ENCODE peak calls at places on chromosomes 16 and 17, in nine cellular contexts. One of them, this sample, is unnamed.

GRCh38 chr16:8374586-8374985 is 215.7 kb downstream of the TMEM114 start:
- DNase-seq in NCI-H1436: no peak
- DNase-seq in pulmonary artery endothelial cell: no peak
- DNase-seq in iris pigment epithelial cell: peak; percentile 2
- DNase-seq in BE2C: no peak
- DNase-seq in nephron progenitor cell: no peak
- DNase-seq in NCI-H774: no peak
- DNase-seq in NT2/D1: no peak
- DNase-seq in NCI-H2081: no peak
- DNase-seq in this sample: no peak

GRCh38 chr16:75064403-75065148 is 52.0 kb downstream of the LDHD start:
- DNase-seq in NCI-H1436: no peak
- DNase-seq in pulmonary artery endothelial cell: no peak
- DNase-seq in iris pigment epithelial cell: no peak
- DNase-seq in BE2C: no peak
- DNase-seq in nephron progenitor cell: no peak
- DNase-seq in NCI-H774: no peak
- DNase-seq in NT2/D1: no peak
- DNase-seq in NCI-H2081: peak; percentile 19
- DNase-seq in this sample: no peak

GRCh38 chr17:49556183-49556943 is 19.3 kb upstream of the NXPH3 start:
- DNase-seq in NCI-H1436: peak; percentile 76
- DNase-seq in pulmonary artery endothelial cell: no peak
- DNase-seq in iris pigment epithelial cell: peak; percentile 56
- DNase-seq in BE2C: peak; percentile 90
- DNase-seq in nephron progenitor cell: peak; percentile 93
- DNase-seq in NCI-H774: peak; percentile 83
- DNase-seq in NT2/D1: peak; percentile 58
- DNase-seq in NCI-H2081: peak; percentile 86
- DNase-seq in this sample: peak; percentile 37

GRCh38 chr16:79317521-79317920 is 283.0 kb downstream of the MAF start:
- DNase-seq in NCI-H1436: no peak
- DNase-seq in pulmonary artery endothelial cell: no peak
- DNase-seq in iris pigment epithelial cell: no peak
- DNase-seq in BE2C: no peak
- DNase-seq in nephron progenitor cell: no peak
- DNase-seq in NCI-H774: no peak
- DNase-seq in NT2/D1: no peak
- DNase-seq in NCI-H2081: no peak
- DNase-seq in this sample: no peak

GRCh38 chr16:84497836-84498610 is 6.4 kb downstream of the MEAK7 start:
- DNase-seq in NCI-H1436: no peak
- DNase-seq in pulmonary artery endothelial cell: no peak
- DNase-seq in iris pigment epithelial cell: no peak
- DNase-seq in BE2C: no peak
- DNase-seq in nephron progenitor cell: no peak
- DNase-seq in NCI-H774: no peak
- DNase-seq in NT2/D1: no peak
- DNase-seq in NCI-H2081: no peak
- DNase-seq in this sample: no peak

GRCh38 chr16:58027341-58028167 is 2.0 kb downstream of the MMP15 start:
- DNase-seq in NCI-H1436: no peak
- DNase-seq in pulmonary artery endothelial cell: no peak
- DNase-seq in iris pigment epithelial cell: peak; percentile 54
- DNase-seq in BE2C: no peak
- DNase-seq in nephron progenitor cell: peak; percentile 47
- DNase-seq in NCI-H774: no peak
- DNase-seq in NT2/D1: peak; percentile 78
- DNase-seq in NCI-H2081: no peak
- DNase-seq in this sample: no peak

GRCh38 chr16:13919683-13920509 is at the start of gene ERCC4:
- DNase-seq in NCI-H1436: peak; percentile 98
- DNase-seq in pulmonary artery endothelial cell: peak; percentile 97
- DNase-seq in iris pigment epithelial cell: peak; percentile 98
- DNase-seq in BE2C: peak; percentile 99
- DNase-seq in nephron progenitor cell: peak; percentile 100
- DNase-seq in NCI-H774: peak; percentile 99
- DNase-seq in NT2/D1: peak; percentile 99
- DNase-seq in NCI-H2081: peak; percentile 99
- DNase-seq in this sample: peak; percentile 96

GRCh38 chr16:51035110-51035498 is 116.0 kb downstream of the SALL1 start:
- DNase-seq in NCI-H1436: no peak
- DNase-seq in pulmonary artery endothelial cell: no peak
- DNase-seq in iris pigment epithelial cell: no peak
- DNase-seq in BE2C: no peak
- DNase-seq in nephron progenitor cell: no peak
- DNase-seq in NCI-H774: no peak
- DNase-seq in NT2/D1: no peak
- DNase-seq in NCI-H2081: no peak
- DNase-seq in this sample: no peak

GRCh38 chr17:82679586-82680465 is 18.7 kb downstream of the RAB40B start:
- DNase-seq in NCI-H1436: no peak
- DNase-seq in pulmonary artery endothelial cell: no peak
- DNase-seq in iris pigment epithelial cell: no peak
- DNase-seq in BE2C: no peak
- DNase-seq in nephron progenitor cell: no peak
- DNase-seq in NCI-H774: no peak
- DNase-seq in NT2/D1: no peak
- DNase-seq in NCI-H2081: no peak
- DNase-seq in this sample: no peak

GRCh38 chr16:88455610-88456355 is 2.7 kb downstream of the ZFPM1 start:
- DNase-seq in NCI-H1436: no peak
- DNase-seq in pulmonary artery endothelial cell: no peak
- DNase-seq in iris pigment epithelial cell: peak; percentile 73
- DNase-seq in BE2C: no peak
- DNase-seq in nephron progenitor cell: peak; percentile 60
- DNase-seq in NCI-H774: no peak
- DNase-seq in NT2/D1: no peak
- DNase-seq in NCI-H2081: peak; percentile 48
- DNase-seq in this sample: no peak

This sample was measured in NCI-H2107.